ENCODE peak calls at places on chromosomes 13 and 19, in ten cellular contexts. V is lower leg skin; T is activated naive CD4-positive, alpha-beta T cell treated with anti-CD3 and anti-CD28 coated beads, Interleukin-2, amount 50 U/mL, for 72 hours; W is central memory CD4-positive, alpha-beta T cell; R is choroid plexus epithelial cell; O is NCI-H748 treated with DMSO at 0.1 percent for 48 hours; F is NCI-H1092; Q is NCI-H2029; X is iPS-NIHi11; M is HT1080. C is an unnamed sample.

GRCh38 chr13:20132052-20132634 is 28.7 kb downstream of the GJA3 start:
- DNase-seq in T (no peak), R (no peak), W (no peak), F (no peak), O (no peak), Q (no peak), V (no peak), M (no peak), X (no peak), C (no peak)

GRCh38 chr19:19321143-19321577 is 531 bp downstream of the MAU2 start:
- DNase-seq in R (peak), F (no peak), M (no peak), V (no peak), W (no peak), O (no peak), Q (no peak), X (peak), T (no peak), C (peak)

GRCh38 chr19:50384685-50385535 is 763 bp downstream of the POLD1 start:
- DNase-seq in W (no peak), F (no peak), T (no peak), X (no peak), V (no peak), O (no peak), R (peak), Q (no peak), M (peak), C (peak)

GRCh38 chr13:101691326-101691725 is 238.9 kb downstream of the ITGBL1 start:
- DNase-seq in R (no peak), X (no peak), Q (no peak), F (no peak), T (no peak), M (no peak), V (no peak), W (no peak), O (no peak), C (peak)

GRCh38 chr13:97237388-97237787 is 15.3 kb downstream of the MBNL2 start:
- DNase-seq in X (no peak), W (no peak), V (no peak), Q (no peak), F (no peak), O (no peak), T (no peak), R (no peak), M (no peak), C (no peak)

GRCh38 chr13:45198041-45198440 is 2.8 kb downstream of the KCTD4 start:
- DNase-seq in F (no peak), X (no peak), V (no peak), T (no peak), W (no peak), O (no peak), R (no peak), Q (no peak), M (no peak), C (no peak)

GRCh38 chr19:18906605-18907519 is 10.9 kb upstream of the CERS1 start:
- DNase-seq in F (no peak), O (no peak), T (no peak), V (no peak), R (no peak), Q (no peak), M (no peak), X (no peak), W (no peak), C (no peak)

GRCh38 chr19:47494211-47494547 is 10.2 kb upstream of the KPTN start:
- DNase-seq in F (no peak), Q (no peak), R (no peak), M (no peak), T (no peak), X (no peak), O (no peak), W (no peak), V (no peak), C (no peak)

GRCh38 chr13:110815471-110816204 is 99.2 kb downstream of the ANKRD10 start:
- DNase-seq in R (peak), F (peak), V (no peak), M (no peak), Q (peak), O (peak), W (no peak), X (no peak), T (no peak), C (no peak)

GRCh38 chr19:30222428-30222873 is 149.7 kb upstream of the ZNF536 start:
- DNase-seq in M (no peak), T (no peak), Q (no peak), W (no peak), R (no peak), V (no peak), O (no peak), F (no peak), X (peak), C (no peak)

GRCh38 chr13:113040597-113041292 is 64.8 kb upstream of the F7 start:
- DNase-seq in Q (no peak), W (no peak), R (no peak), O (no peak), F (no peak), T (no peak), M (no peak), V (no peak), X (no peak), C (no peak)

GRCh38 chr19:44822670-44823372 is 13.9 kb downstream of the BCAM start:
- DNase-seq in R (no peak), F (no peak), T (no peak), X (no peak), V (no peak), W (no peak), Q (no peak), M (no peak), O (no peak), C (no peak)

GRCh38 chr19:14795078-14795721 is 16.8 kb upstream of the ADGRE2 start:
- DNase-seq in F (no peak), X (no peak), V (no peak), W (no peak), R (no peak), M (peak), T (no peak), O (no peak), Q (no peak), C (peak)

GRCh38 chr19:47003611-47003935 is 16.1 kb upstream of the NPAS1 start:
- DNase-seq in R (no peak), O (no peak), M (no peak), X (no peak), Q (peak), V (no peak), T (no peak), F (no peak), W (no peak), C (no peak)

GRCh38 chr19:51107406-51108065 is 673 bp downstream of the CTU1 start:
- DNase-seq in M (peak), Q (no peak), O (no peak), R (peak), X (no peak), F (no peak), T (no peak), W (no peak), V (no peak), C (peak)

GRCh38 chr13:75357576-75358295 is 124.2 kb downstream of the TBC1D4 start:
- DNase-seq in R (peak), Q (peak), M (peak), W (peak), T (no peak), O (peak), V (no peak), X (peak), F (peak), C (peak)

GRCh38 chr13:60509601-60510386 is 112.8 kb downstream of the TDRD3 start:
- DNase-seq in X (no peak), V (no peak), Q (no peak), M (peak), R (peak), O (no peak), F (no peak), T (no peak), W (no peak), C (peak)

GRCh38 chr13:21232196-21232595 is 55.7 kb downstream of the MRPL57 start:
- DNase-seq in M (no peak), X (no peak), T (no peak), R (peak), W (no peak), V (peak), O (no peak), Q (no peak), F (no peak), C (no peak)

GRCh38 chr19:42553292-42554045 is 25.2 kb upstream of the CEACAM1 start:
- DNase-seq in M (peak), T (no peak), F (no peak), X (no peak), V (no peak), R (peak), O (no peak), W (no peak), Q (no peak), C (peak)

GRCh38 chr13:24271611-24272451 is 37.5 kb upstream of the C1QTNF9 start:
- DNase-seq in V (peak), T (peak), F (no peak), W (peak), X (no peak), O (no peak), Q (no peak), R (peak), M (peak), C (peak)

GRCh38 chr13:71242191-71242590 is 624.8 kb downstream of the DACH1 start:
- DNase-seq in R (no peak), T (no peak), W (no peak), X (peak), O (peak), Q (no peak), F (peak), V (no peak), M (no peak), C (no peak)

GRCh38 chr13:90576067-90576466 is 771.4 kb upstream of the MIR17HG start:
- DNase-seq in O (no peak), R (no peak), F (no peak), T (no peak), W (no peak), X (no peak), Q (no peak), M (no peak), V (no peak), C (no peak)

GRCh38 chr13:40995997-40996396 is 23.1 kb downstream of the ELF1 start:
- DNase-seq in V (no peak), T (no peak), Q (no peak), M (no peak), R (no peak), F (no peak), W (no peak), O (no peak), X (no peak), C (no peak)

GRCh38 chr13:49532593-49532992 is 36.8 kb downstream of the PHF11 start:
- DNase-seq in T (no peak), F (no peak), X (no peak), Q (no peak), V (no peak), W (no peak), M (no peak), O (no peak), R (no peak), C (no peak)

GRCh38 chr13:84873951-84874350 is 925.3 kb downstream of the SLITRK6 start:
- DNase-seq in X (no peak), M (no peak), V (no peak), O (peak), F (no peak), R (no peak), Q (no peak), T (no peak), W (no peak), C (no peak)

GRCh38 chr19:7230826-7231225 is 63.4 kb downstream of the INSR start:
- DNase-seq in F (no peak), M (no peak), V (peak), Q (no peak), X (no peak), R (no peak), O (no peak), W (no peak), T (no peak), C (no peak)

GRCh38 chr19:7870571-7871279 is 3.5 kb downstream of the PRR36 start:
- DNase-seq in Q (peak), M (peak), O (no peak), W (peak), F (no peak), R (peak), T (no peak), X (no peak), V (peak), C (peak)

GRCh38 chr19:3801412-3802096 is 15.4 kb upstream of the MATK start:
- DNase-seq in T (no peak), W (peak), O (peak), F (peak), X (peak), V (peak), M (no peak), R (no peak), Q (no peak), C (no peak)

GRCh38 chr13:67131393-67131792 is 98.7 kb downstream of the PCDH9 start:
- DNase-seq in M (no peak), R (no peak), T (no peak), W (no peak), Q (no peak), F (no peak), O (no peak), X (no peak), V (no peak), C (no peak)

GRCh38 chr13:32409561-32410440 is 18.1 kb downstream of the N4BP2L1 start:
- DNase-seq in V (no peak), O (peak), T (no peak), F (no peak), M (no peak), W (no peak), R (peak), X (peak), Q (peak), C (peak)

GRCh38 chr19:44684892-44685847 is 13.8 kb upstream of the CEACAM16 start:
- DNase-seq in V (peak), O (no peak), Q (no peak), F (no peak), X (no peak), W (no peak), T (no peak), R (peak), M (peak), C (peak)

GRCh38 chr13:32031025-32031814 is at the start of gene FRY:
- DNase-seq in R (peak), O (peak), M (peak), X (peak), W (peak), T (peak), F (peak), V (peak), Q (peak), C (peak)

GRCh38 chr19:9431475-9431874 is 3.9 kb downstream of the ZNF266 start:
- DNase-seq in F (peak), T (peak), Q (no peak), W (peak), O (peak), X (peak), R (peak), M (peak), V (no peak), C (peak)

GRCh38 chr19:19232231-19232630 is 20.5 kb downstream of the NCAN start:
- DNase-seq in W (no peak), M (no peak), Q (no peak), R (no peak), F (no peak), T (no peak), X (no peak), V (no peak), O (no peak), C (no peak)

GRCh38 chr19:19447536-19448237 is 42.2 kb downstream of the GATAD2A start:
- DNase-seq in O (no peak), T (no peak), V (no peak), F (no peak), X (no peak), M (no peak), Q (no peak), R (peak), W (peak), C (no peak)

GRCh38 chr13:27006519-27007161 is 165.0 kb downstream of the USP12 start:
- DNase-seq in V (no peak), M (no peak), T (no peak), F (peak), R (peak), W (no peak), O (peak), X (peak), Q (peak), C (peak)

GRCh38 chr13:112693831-112694497 is 4.1 kb downstream of the ATP11A start:
- DNase-seq in F (no peak), Q (peak), T (no peak), O (no peak), X (no peak), R (peak), W (no peak), V (no peak), M (no peak), C (peak)

C was measured in ELR.